ENCODE peak calls at places on chromosomes 6 and 20, in seven cellular contexts. B is EL, J is skeletal muscle cell, E is GM19239, A is hypothalamus, L is SJCRH30, Q is activated gamma-delta T cell treated with Interleukin-2 at 50 U/mL for 16 hours. N is an unnamed sample.

GRCh38 chr20:33583154-33583553 is 79.0 kb upstream of the C20orf144 start:
- DNase-seq in J (no peak), E (no peak), L (no peak), A (no peak), Q (no peak), B (no peak), N (no peak)

GRCh38 chr6:48611332-48611731 is 500.3 kb upstream of the PTCHD4 start:
- DNase-seq in A (no peak), Q (no peak), J (peak), L (peak), B (peak), E (no peak), N (no peak)

GRCh38 chr6:161256390-161256789 is 17.5 kb downstream of the AGPAT4 start:
- DNase-seq in B (no peak), Q (no peak), J (no peak), L (no peak), A (no peak), E (no peak), N (no peak)

GRCh38 chr6:53928641-53929339 is 134.0 kb downstream of the LRRC1 start:
- DNase-seq in J (no peak), Q (no peak), A (no peak), L (no peak), E (no peak), B (peak), N (no peak)

GRCh38 chr6:45577836-45578504 is 200.2 kb upstream of the SUPT3H start:
- DNase-seq in A (no peak), J (no peak), Q (no peak), L (no peak), B (no peak), E (no peak), N (no peak)

GRCh38 chr6:82362868-82363267 is 749 bp upstream of the TPBG start:
- DNase-seq in E (no peak), L (peak), J (peak), A (no peak), Q (no peak), B (peak), N (no peak)

GRCh38 chr6:111469543-111469942 is 13.5 kb downstream of the REV3L start:
- DNase-seq in A (peak), J (no peak), B (no peak), E (no peak), L (no peak), Q (no peak), N (no peak)

GRCh38 chr6:94751641-94752329 is 825.5 kb upstream of the MANEA start:
- DNase-seq in A (no peak), J (no peak), B (no peak), Q (no peak), E (no peak), L (peak), N (no peak)

GRCh38 chr6:6788394-6789020 is 200.0 kb downstream of the LY86 start:
- DNase-seq in L (peak), B (no peak), E (no peak), A (no peak), Q (no peak), J (no peak), N (no peak)